ENCODE peak calls at places on chromosome 19, in seven cellular contexts. B, R, J, E, T, L and G are unnamed samples.

GRCh38 chr19:43555185-43555770 is 20.0 kb downstream of the XRCC1 start:
- DNase-seq in L (peak; percentile 68), E (no peak), B (peak; percentile 76), J (peak; percentile 72), R (no peak), T (peak; percentile 80), G (no peak)

GRCh38 chr19:55632463-55632834 is 8.1 kb upstream of the ZNF784 start:
- DNase-seq in E (peak; percentile 59), B (peak; percentile 94), T (peak; percentile 97), J (peak; percentile 80), L (peak; percentile 93), R (peak; percentile 95), G (no peak)

GRCh38 chr19:49761625-49762311 is 1.3 kb downstream of the TSKS start:
- DNase-seq in E (no peak), R (no peak), T (peak; percentile 81), L (no peak), J (no peak), B (no peak), G (no peak)

GRCh38 chr19:3075605-3076431 is 13.5 kb upstream of the TLE5 start:
- DNase-seq in L (no peak), R (no peak), T (peak; percentile 43), B (peak; percentile 58), J (peak; percentile 63), E (no peak), G (no peak)

GRCh38 chr19:44587863-44588752 is 25.3 kb upstream of the IGSF23 start:
- DNase-seq in J (no peak), R (peak; percentile 86), L (no peak), T (peak; percentile 94), B (no peak), E (no peak), G (peak; percentile 75)

GRCh38 chr19:1017115-1017905 is 3.6 kb downstream of the TMEM259 start:
- DNase-seq in T (no peak), B (no peak), E (no peak), L (no peak), J (no peak), R (no peak), G (no peak)

GRCh38 chr19:45206328-45206727 is 27.7 kb downstream of the BLOC1S3 start:
- DNase-seq in E (no peak), L (no peak), J (no peak), T (no peak), R (no peak), B (no peak), G (no peak)

GRCh38 chr19:2740314-2740656 is 468 bp upstream of the SLC39A3 start:
- DNase-seq in B (no peak), J (no peak), E (no peak), T (no peak), R (no peak), L (no peak), G (no peak)

GRCh38 chr19:5492813-5493409 is 37.7 kb downstream of the ZNRF4 start:
- DNase-seq in B (no peak), R (no peak), L (no peak), E (no peak), J (no peak), T (no peak), G (no peak)

GRCh38 chr19:56567274-56568120 is at the start of gene ZNF470:
- DNase-seq in E (peak; percentile 82), B (peak; percentile 96), T (peak; percentile 96), R (peak; percentile 70), L (peak; percentile 95), J (peak; percentile 96), G (peak; percentile 46)

GRCh38 chr19:40235238-40236025 is 8.9 kb upstream of the CCNP start:
- DNase-seq in B (no peak), L (no peak), E (no peak), R (no peak), J (no peak), T (no peak), G (no peak)
- TF ChIP-seq CTCF in B (no peak), L (no peak), E (no peak), R (no peak), J (no peak), T (no peak), G (peak; percentile 13)

GRCh38 chr19:33789344-33789743 is 7.3 kb upstream of the KCTD15 start:
- DNase-seq in E (no peak), J (no peak), B (no peak), L (no peak), T (no peak), R (no peak), G (no peak)
- TF ChIP-seq CTCF in E (no peak), J (no peak), B (no peak), L (no peak), T (no peak), R (no peak), G (no peak)

DNA sequence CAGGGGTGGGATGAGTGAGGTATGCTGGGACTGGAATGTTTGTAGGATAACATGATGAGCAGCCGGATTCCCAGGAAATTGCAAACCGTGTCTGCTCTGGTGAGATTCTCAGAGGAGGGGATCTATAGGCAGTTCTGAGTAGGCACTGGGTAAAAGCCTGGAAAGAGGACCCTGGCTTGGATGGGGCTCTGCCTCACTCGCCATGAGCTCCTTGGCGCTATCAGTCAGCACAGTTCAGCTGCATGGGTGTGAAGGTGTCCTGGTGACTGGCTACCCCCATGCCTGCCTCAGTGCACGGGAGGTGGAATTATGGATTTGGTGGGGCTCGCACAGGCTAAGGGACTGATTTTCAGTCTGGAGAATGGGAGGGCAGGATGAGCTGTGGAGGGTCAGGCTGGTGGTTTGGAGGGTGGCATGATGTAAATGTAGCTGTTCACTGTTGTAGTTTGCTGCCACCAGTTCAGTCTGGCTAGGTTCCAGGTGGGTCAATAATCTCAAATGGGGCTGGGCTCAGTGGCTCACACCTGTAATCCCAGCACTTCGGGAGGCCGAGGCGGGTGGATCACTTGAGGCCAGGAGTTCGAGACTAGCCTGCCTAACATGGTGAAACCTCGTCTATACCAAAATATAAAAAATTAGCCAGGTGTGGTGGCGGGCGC is 9.2 kb upstream of the ZNF627 start:
- DNase-seq in J (no peak), E (no peak), L (no peak), R (no peak), T (no peak), B (no peak), G (no peak)
- TF ChIP-seq CTCF in J (no peak), E (no peak), L (no peak), R (no peak), T (no peak), B (no peak), G (no peak)

GRCh38 chr19:29256516-29256915 is 43.6 kb upstream of the UQCRFS1 start:
- DNase-seq in J (no peak), E (no peak), B (no peak), L (no peak), T (no peak), R (no peak), G (no peak)
- TF ChIP-seq CTCF in J (no peak), E (no peak), B (no peak), L (no peak), T (no peak), R (no peak), G (no peak)

GRCh38 chr19:9848060-9848459 is 12.9 kb downstream of the PIN1 start:
- DNase-seq in J (no peak), R (no peak), L (no peak), E (no peak), B (no peak), T (no peak), G (no peak)
- TF ChIP-seq CTCF in J (no peak), R (peak; percentile 49), L (no peak), E (no peak), B (no peak), T (peak; percentile 40), G (peak; percentile 39)

GRCh38 chr19:11556634-11557420 is 2.2 kb downstream of the ELOF1 start:
- DNase-seq in L (no peak), E (no peak), J (no peak), B (no peak), T (no peak), R (no peak), G (no peak)
- TF ChIP-seq CTCF in L (no peak), E (no peak), J (no peak), B (no peak), T (no peak), R (no peak), G (no peak)

GRCh38 chr19:14632286-14632685 is 42.4 kb downstream of the ADGRE3 start:
- DNase-seq in E (no peak), R (no peak), L (no peak), T (peak; percentile 13), B (no peak), J (no peak), G (no peak)

GRCh38 chr19:14629557-14629956 is 45.1 kb downstream of the ADGRE3 start:
- DNase-seq in E (no peak), R (no peak), B (no peak), J (no peak), T (no peak), L (no peak), G (no peak)
- TF ChIP-seq CTCF in E (no peak), R (no peak), B (no peak), J (no peak), T (no peak), L (no peak), G (no peak)